ENCODE peak calls at places on chromosomes 6 and 20, in eight cellular contexts. W is T47D; N is D721Med; Q is pulmonary artery endothelial cell; O is head of caudate nucleus; M is SK-MEL-5; T is DMS153; D is activated CD8-positive, alpha-beta T cell treated with anti-CD3 and anti-CD28 coated beads for 36 hours. G is an unnamed sample.
A peak's percentile ranks its signal among the peaks of the same experiment; 100 is the strongest.

GRCh38 chr6:26064619-26065257 is 22.5 kb upstream of the HFE start:
- DNase-seq in D (peak; percentile 52), Q (no peak), W (no peak), N (no peak), T (peak; percentile 35), O (no peak), M (peak; percentile 81), G (no peak)

GRCh38 chr6:72621243-72622093 is at the start of gene KCNQ5:
- DNase-seq in T (no peak), W (peak; percentile 9), O (peak; percentile 41), D (peak; percentile 39), M (no peak), Q (no peak), N (peak; percentile 34), G (peak; percentile 34)

GRCh38 chr6:34460796-34461507 is 4.9 kb upstream of the PACSIN1 start:
- DNase-seq in O (no peak), N (no peak), D (no peak), W (no peak), M (no peak), Q (no peak), T (no peak), G (no peak)

GRCh38 chr6:30589754-30590358 is 18.6 kb downstream of the ABCF1 start:
- DNase-seq in N (no peak), M (no peak), O (no peak), D (no peak), T (no peak), Q (no peak), W (no peak), G (no peak)

GRCh38 chr20:2603816-2604505 is 48.5 kb upstream of the NOP56 start:
- DNase-seq in M (no peak), Q (no peak), N (no peak), O (no peak), D (no peak), W (no peak), T (peak; percentile 59), G (no peak)

GRCh38 chr20:31840906-31841816 is 4.2 kb downstream of the FOXS1 start:
- DNase-seq in D (no peak), O (no peak), M (no peak), W (no peak), Q (no peak), N (no peak), T (no peak), G (no peak)

GRCh38 chr6:38973178-38974057 is 75.2 kb upstream of the GLP1R start:
- DNase-seq in T (peak; percentile 28), M (peak; percentile 77), D (peak; percentile 51), N (no peak), Q (peak; percentile 22), W (peak; percentile 56), O (peak; percentile 19), G (no peak)

GRCh38 chr20:8021541-8022269 is 2.1 kb upstream of the TMX4 start:
- DNase-seq in O (no peak), Q (no peak), W (no peak), D (no peak), T (no peak), N (no peak), M (no peak), G (no peak)

GRCh38 chr20:37223053-37223452 is 38.6 kb downstream of the GHRH start:
- DNase-seq in W (no peak), M (peak; percentile 76), Q (no peak), T (no peak), D (no peak), N (no peak), O (no peak), G (no peak)

GRCh38 chr20:62370115-62370806 is 3.1 kb upstream of the LAMA5 start:
- DNase-seq in M (no peak), D (peak; percentile 87), O (no peak), N (no peak), Q (no peak), T (no peak), W (no peak), G (no peak)

GRCh38 chr6:131868836-131869235 is 61.0 kb downstream of the ENPP1 start:
- DNase-seq in D (no peak), M (no peak), O (no peak), W (no peak), T (no peak), Q (no peak), N (no peak), G (no peak)

GRCh38 chr6:83905648-83906047 is 46.2 kb downstream of the CYB5R4 start:
- DNase-seq in D (no peak), O (no peak), W (no peak), T (no peak), N (no peak), Q (no peak), M (no peak), G (no peak)

GRCh38 chr6:121794630-121795029 is 359.2 kb downstream of the GJA1 start:
- DNase-seq in W (no peak), T (no peak), D (no peak), Q (peak; percentile 8), M (no peak), O (no peak), N (no peak), G (no peak)